ENCODE peak calls at places on chromosomes 12 and 14, in seven cellular contexts. Y is CD8-positive, alpha-beta T cell; W is psoas muscle; K is midbrain; U is MM.1S; Q is T-helper 17 cell; L is foreskin fibroblast. D is an unnamed sample.

GRCh38 chr14:71523630-71524320 is 408.5 kb upstream of the RGS6 start:
- DNase-seq in Q (no peak), K (no peak), L (no peak), Y (no peak), W (no peak), U (no peak), D (no peak)

GRCh38 chr12:90129369-90130030 is 420.9 kb upstream of the ATP2B1 start:
- DNase-seq in L (no peak), Y (no peak), K (no peak), U (no peak), Q (no peak), W (no peak), D (no peak)

GRCh38 chr12:10363922-10364838 is 25.7 kb downstream of the KLRK1 start:
- DNase-seq in Y (peak), Q (no peak), L (peak), W (peak), K (peak), U (peak), D (no peak)

GRCh38 chr12:101772019-101772774 is 32.9 kb upstream of the SYCP3 start:
- DNase-seq in W (no peak), K (no peak), U (peak), L (no peak), Q (no peak), Y (no peak), D (no peak)

GRCh38 chr14:102778616-102779351 is 1.5 kb downstream of the TRAF3 start:
- DNase-seq in Y (no peak), L (no peak), K (peak), Q (no peak), W (no peak), U (no peak), D (no peak)

GRCh38 chr14:68975667-68976066 is 3.4 kb downstream of the ACTN1 start:
- DNase-seq in Y (no peak), W (no peak), L (peak), Q (no peak), K (no peak), U (no peak), D (no peak)

GRCh38 chr12:132389066-132389465 is 59.7 kb upstream of the GALNT9 start:
- DNase-seq in Y (no peak), U (no peak), W (no peak), L (no peak), K (no peak), Q (no peak), D (no peak)

GRCh38 chr14:96905065-96905464 is 107.9 kb downstream of the VRK1 start:
- DNase-seq in Y (peak), W (no peak), L (no peak), K (no peak), U (no peak), Q (no peak), D (no peak)

GRCh38 chr14:90396342-90397339 is at the start of gene CALM1:
- DNase-seq in Y (peak), K (peak), U (peak), W (peak), Q (peak), L (peak), D (peak)

GRCh38 chr12:1281683-1282366 is 290.8 kb downstream of the ERC1 start:
- DNase-seq in Q (no peak), L (peak), U (no peak), W (no peak), Y (no peak), K (no peak), D (peak)

GRCh38 chr14:73752297-73752992 is 38.3 kb upstream of the PNMA1 start:
- DNase-seq in U (no peak), K (peak), L (peak), Q (no peak), W (peak), Y (peak), D (no peak)

GRCh38 chr12:13187399-13187798 is 9.1 kb upstream of the EMP1 start:
- DNase-seq in U (no peak), W (no peak), Q (no peak), L (peak), K (no peak), Y (no peak), D (no peak)

GRCh38 chr14:68970096-68970612 is 8.9 kb downstream of the ACTN1 start:
- DNase-seq in Q (peak), Y (peak), K (no peak), W (no peak), U (peak), L (no peak), D (no peak)

GRCh38 chr14:75450381-75451276 is 22.8 kb downstream of the JDP2 start:
- DNase-seq in Y (no peak), U (no peak), W (peak), L (no peak), Q (no peak), K (no peak), D (no peak)

GRCh38 chr14:99378782-99379214 is 101.9 kb downstream of the SETD3 start:
- DNase-seq in W (no peak), U (no peak), Y (no peak), Q (no peak), K (no peak), L (peak), D (no peak)

GRCh38 chr14:102394717-102395378 is 32.1 kb downstream of the TECPR2 start:
- DNase-seq in W (no peak), K (no peak), Y (no peak), Q (no peak), L (no peak), U (no peak), D (no peak)

GRCh38 chr12:89775336-89776005 is 66.8 kb upstream of the ATP2B1 start:
- DNase-seq in L (no peak), U (no peak), Y (no peak), Q (no peak), W (no peak), K (no peak), D (no peak)

GRCh38 chr12:108297895-108298760 is 41.0 kb downstream of the CMKLR1 start:
- DNase-seq in U (no peak), Y (no peak), L (no peak), K (no peak), Q (no peak), W (no peak), D (no peak)

D was measured in stromal cell of bone marrow.